ENCODE peak calls at places on chromosome 9, in four cellular contexts. Q is kidney epithelial cell, B is astrocyte, I is brain microvascular endothelial cell. Z is an unnamed sample.

GRCh38 chr9:447230-448025 is 232.8 kb downstream of the DOCK8 start:
- DNase-seq in I (no peak), Q (peak), B (peak), Z (no peak)

GRCh38 chr9:131817073-131817472 is 77.2 kb upstream of the RAPGEF1 start:
- DNase-seq in B (no peak), I (no peak), Q (no peak), Z (no peak)

GRCh38 chr9:134420281-134420835 is 94.1 kb downstream of the RXRA start:
- DNase-seq in I (no peak), B (no peak), Q (no peak), Z (no peak)

GRCh38 chr9:15513335-15513734 is 2.6 kb upstream of the PSIP1 start:
- DNase-seq in I (no peak), B (no peak), Q (no peak), Z (no peak)

GRCh38 chr9:37290881-37291485 is 131.5 kb upstream of the GRHPR start:
- DNase-seq in B (peak), Q (peak), I (peak), Z (no peak)

GRCh38 chr9:130640681-130641080 is 23.7 kb upstream of the PRDM12 start:
- DNase-seq in Q (no peak), B (no peak), I (no peak), Z (no peak)

GRCh38 chr9:28073278-28073677 is 500.0 kb upstream of the C9orf72 start:
- DNase-seq in Q (peak), B (peak), I (peak), Z (peak)

GRCh38 chr9:6997330-6997729 is 239.6 kb downstream of the KDM4C start:
- DNase-seq in Q (no peak), I (no peak), B (no peak), Z (no peak)

GRCh38 chr9:35102465-35102768 is 514 bp downstream of the STOML2 start:
- DNase-seq in Q (no peak), B (no peak), I (peak), Z (no peak)

GRCh38 chr9:37903581-37903830 is 421 bp downstream of the SLC25A51 start:
- DNase-seq in B (no peak), Q (no peak), I (peak), Z (no peak)

GRCh38 chr9:95079461-95079860 is 238.0 kb downstream of the FANCC start:
- DNase-seq in I (no peak), Q (no peak), B (no peak), Z (no peak)

GRCh38 chr9:109117856-109118801 is 1.6 kb downstream of the TMEM245 start:
- DNase-seq in I (peak), B (peak), Q (peak), Z (no peak)

GRCh38 chr9:100150209-100150608 is 51.2 kb downstream of the INVS start:
- DNase-seq in B (no peak), I (peak), Q (no peak), Z (peak)

GRCh38 chr9:81976351-81976750 is 12.2 kb upstream of the SPATA31D1 start:
- DNase-seq in B (no peak), Q (no peak), I (no peak), Z (no peak)

DNA sequence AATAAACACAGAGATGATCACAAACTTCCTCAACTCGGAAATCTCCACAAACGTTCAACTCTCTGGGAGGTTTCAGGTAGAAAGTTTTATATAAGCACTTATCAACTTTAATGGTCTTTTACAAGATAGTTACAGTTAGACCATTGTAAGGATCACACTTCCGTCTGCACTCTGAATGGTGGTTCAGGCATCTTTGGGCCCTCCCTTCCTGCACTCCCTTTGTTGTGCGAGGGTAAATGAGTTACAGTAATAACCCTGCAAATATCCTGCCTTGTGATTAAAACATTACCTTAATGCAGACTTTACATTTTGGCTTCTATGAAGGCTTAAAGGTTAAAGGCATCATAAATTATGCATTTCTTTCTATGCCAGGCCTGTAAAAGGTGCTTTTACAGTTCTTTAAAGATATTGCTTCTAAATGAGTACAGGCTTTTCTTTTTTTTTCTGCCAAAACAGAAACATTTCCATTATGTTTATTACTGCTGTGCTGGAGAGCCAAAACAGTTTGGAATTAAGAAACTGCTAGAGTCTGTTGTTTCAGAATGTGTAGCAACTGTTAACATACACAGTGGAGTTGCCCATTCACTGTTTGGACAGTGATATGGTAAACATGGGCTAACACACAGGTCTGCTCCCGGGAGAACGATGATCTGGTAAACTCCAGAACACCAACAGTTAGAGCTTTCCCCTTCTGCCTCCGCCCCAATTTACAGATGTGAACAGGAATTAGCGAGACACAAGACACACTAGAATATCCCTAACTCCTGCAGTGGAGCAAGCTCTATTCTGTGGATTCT is 1.1 kb downstream of the PRUNE2 start:
- DNase-seq in Q (no peak), B (no peak), I (no peak), Z (no peak)
- H3K4me3 ChIP-seq in Q (no peak), B (peak), I (no peak), Z (peak)

DNA sequence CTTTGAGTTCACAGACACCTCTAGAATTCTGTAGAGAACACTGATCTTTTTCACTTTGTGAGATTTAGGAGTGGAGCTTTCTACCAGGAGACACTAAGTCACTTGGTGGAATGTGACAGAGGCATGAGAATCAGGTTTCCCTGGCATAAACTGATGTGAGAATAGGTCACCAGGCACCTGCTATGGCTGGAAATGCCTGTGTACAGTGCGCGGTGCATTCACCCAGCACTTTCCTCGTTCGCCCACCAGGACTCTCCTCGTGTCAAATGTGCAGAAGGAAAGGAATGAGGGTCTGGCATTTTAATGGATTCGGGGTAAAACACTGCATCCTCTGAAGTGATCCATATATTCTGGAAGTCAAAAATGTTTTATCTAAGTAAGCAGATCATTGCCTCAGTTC is 281.8 kb upstream of the TUT7 start:
- DNase-seq in B (no peak), I (no peak), Q (no peak), Z (no peak)
- TF ChIP-seq CTCF in B (no peak), I (no peak), Q (no peak), Z (no peak)

DNA sequence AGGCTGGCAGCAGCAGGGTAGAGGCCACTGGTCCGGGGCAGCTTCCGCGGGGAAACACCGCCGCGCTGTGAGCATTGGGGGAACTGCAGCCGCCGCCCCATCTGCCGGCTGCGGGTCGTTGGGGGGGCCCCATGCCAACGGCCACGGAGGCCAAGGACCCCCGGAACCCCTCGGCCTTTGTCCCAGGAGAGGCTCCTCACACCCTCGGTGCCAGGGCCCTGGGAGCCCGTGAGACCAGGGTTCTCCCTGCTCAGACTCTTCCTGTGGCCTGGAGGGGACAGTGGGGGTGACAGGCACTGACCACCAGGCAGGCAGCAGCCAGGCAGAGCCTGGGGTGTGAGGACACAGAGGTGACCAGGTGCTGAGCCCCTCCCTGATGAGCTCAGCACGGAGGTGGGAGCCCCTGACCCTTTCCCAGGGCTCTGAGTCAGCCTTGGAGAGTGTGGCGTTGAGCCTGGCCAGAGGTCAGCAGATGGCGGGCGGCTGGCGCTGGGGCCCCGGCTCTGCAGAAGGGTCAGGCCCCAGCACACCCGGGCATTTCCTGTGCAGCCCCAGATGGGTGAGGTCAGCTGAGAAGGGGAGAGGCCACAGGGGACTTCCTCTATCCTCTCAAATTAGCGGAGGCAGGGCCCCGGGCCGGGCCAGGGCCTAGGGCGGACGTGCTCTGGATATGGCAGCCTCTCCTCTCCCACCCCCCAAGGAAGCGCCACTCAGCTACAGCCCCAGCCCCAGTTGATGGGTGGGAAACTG is 17.9 kb upstream of the EGFL7 start:
- DNase-seq in Q (no peak), B (no peak), I (no peak), Z (no peak)
- H3K4me3 ChIP-seq in Q (no peak), B (no peak), I (no peak), Z (no peak)

GRCh38 chr9:87107072-87107471 is 159.8 kb upstream of the GAS1 start:
- DNase-seq in Q (peak), B (no peak), I (no peak), Z (no peak)
- TF ChIP-seq CTCF in Q (peak), B (no peak), I (peak), Z (no peak)

GRCh38 chr9:114098021-114098659 is 952 bp downstream of the KIF12 start:
- DNase-seq in B (no peak), I (no peak), Q (no peak), Z (no peak)

GRCh38 chr9:114100536-114100935 is 1.4 kb upstream of the KIF12 start:
- DNase-seq in Q (no peak), B (no peak), I (no peak), Z (no peak)

GRCh38 chr9:114097613-114098020 is 1.5 kb downstream of the KIF12 start:
- DNase-seq in Q (no peak), B (peak), I (no peak), Z (no peak)

GRCh38 chr9:114099523-114100270 is 605 bp upstream of the KIF12 start:
- DNase-seq in B (no peak), Q (no peak), I (no peak), Z (no peak)

GRCh38 chr9:114098660-114099522 is at the start of gene KIF12:
- DNase-seq in I (no peak), B (no peak), Q (peak), Z (no peak)
- H3K4me3 ChIP-seq in I (peak), B (no peak), Q (peak), Z (peak)

DNA sequence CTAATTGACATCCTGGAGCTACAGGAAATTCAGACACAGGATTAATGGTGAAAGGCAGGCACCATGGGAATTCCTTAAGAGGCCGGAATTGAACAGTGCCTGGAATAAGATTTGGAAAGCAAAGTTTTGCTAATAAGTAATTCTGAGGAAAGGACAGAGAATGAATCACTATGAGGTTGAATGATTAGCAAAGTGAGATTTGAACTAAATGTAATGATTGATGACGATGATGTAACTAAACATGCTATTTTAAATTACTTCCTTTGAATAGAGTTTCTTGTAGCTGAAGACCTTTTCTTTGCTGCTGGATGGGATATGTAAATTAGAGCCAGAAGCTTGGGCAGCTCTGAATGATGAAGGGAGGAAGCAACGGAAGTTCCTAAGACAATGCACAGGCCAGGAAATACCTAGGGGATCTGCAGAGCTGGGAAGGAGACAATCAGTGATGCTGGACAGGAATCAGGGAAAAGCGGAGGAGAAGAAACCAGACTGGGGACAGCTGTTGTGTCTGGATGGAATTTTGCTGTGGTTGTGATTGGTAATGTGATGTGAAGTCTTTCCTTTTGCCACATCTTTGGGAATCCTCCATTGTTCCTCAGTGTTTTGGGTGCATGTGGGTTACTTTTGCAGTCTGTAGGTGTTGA is 482.0 kb downstream of the PSAT1 start:
- DNase-seq in Q (peak), B (peak), I (no peak), Z (no peak)
- TF ChIP-seq CTCF in Q (no peak), B (no peak), I (no peak), Z (no peak)